ENCODE peak calls at places on chromosome 6, in four cellular contexts. O, S, F and U are unnamed samples.

GRCh38 chr6:6313012-6313411 is 7.5 kb downstream of the F13A1 start:
- DNase-seq in O (no peak), S (no peak), F (no peak), U (no peak)

GRCh38 chr6:135451617-135452190 is 45.8 kb downstream of the AHI1 start:
- DNase-seq in O (peak; percentile 22), S (no peak), F (no peak), U (no peak)

GRCh38 chr6:36671687-36672375 is 6.7 kb upstream of the CDKN1A start:
- DNase-seq in O (no peak), S (no peak), F (peak; percentile 39), U (no peak)

GRCh38 chr6:113103618-113104390 is 753.3 kb upstream of the MARCKS start:
- DNase-seq in O (no peak), S (no peak), F (no peak), U (no peak)

GRCh38 chr6:79656134-79656533 is 25.0 kb downstream of the SH3BGRL2 start:
- DNase-seq in O (no peak), S (no peak), F (no peak), U (no peak)

GRCh38 chr6:156782691-156783320 is 5.6 kb downstream of the ARID1B start:
- DNase-seq in O (no peak), S (no peak), F (no peak), U (no peak)

GRCh38 chr6:85451586-85452306 is 1.9 kb downstream of the NT5E start:
- DNase-seq in O (no peak), S (no peak), F (no peak), U (no peak)

GRCh38 chr6:14499804-14500203 is 382.2 kb downstream of the CD83 start:
- DNase-seq in O (peak; percentile 18), S (no peak), F (no peak), U (no peak)

GRCh38 chr6:77451466-77451865 is 11.8 kb downstream of the HTR1B start:
- DNase-seq in O (no peak), S (no peak), F (no peak), U (no peak)

GRCh38 chr6:168201383-168201782 is 118.2 kb downstream of the DACT2 start:
- DNase-seq in O (no peak), S (no peak), F (no peak), U (no peak)

GRCh38 chr6:69643688-69644087 is 153.1 kb downstream of the LMBRD1 start:
- DNase-seq in O (no peak), S (no peak), F (no peak), U (no peak)